ENCODE peak calls at places on chromosomes 3 and 15, in ten cellular contexts. U is upper lobe of left lung, O is endothelial cell of umbilical vein, F is heart left ventricle, N is body of pancreas, Q is Peyer's patch, V is IMR-90, C is esophagus squamous epithelium, J is K562, E is ovary. T is an unnamed sample.

GRCh38 chr15:51226813-51227212 is 111.6 kb downstream of the CYP19A1 start:
- DNase-seq in J (no peak), O (no peak), V (no peak), N (no peak), U (no peak), C (no peak), F (no peak), Q (no peak), E (no peak), T (no peak)

GRCh38 chr15:66692808-66693596 is 9.0 kb upstream of the SMAD6 start:
- DNase-seq in F (no peak), J (no peak), Q (peak; percentile 35), C (no peak), U (no peak), O (no peak), V (no peak), E (no peak), N (no peak), T (no peak)

GRCh38 chr3:97658670-97659285 is 105.8 kb upstream of the ARL6 start:
- DNase-seq in U (no peak), J (peak; percentile 7), O (peak; percentile 10), Q (no peak), E (no peak), F (no peak), N (no peak), C (no peak), V (peak; percentile 2), T (no peak)

GRCh38 chr3:107710851-107711250 is 188.1 kb downstream of the BBX start:
- DNase-seq in F (peak; percentile 73), V (peak; percentile 46), C (no peak), O (peak; percentile 81), U (peak; percentile 68), J (no peak), Q (no peak), N (peak; percentile 75), E (peak; percentile 35), T (peak; percentile 61)

GRCh38 chr3:101978348-101978747 is 129.0 kb downstream of the NFKBIZ start:
- DNase-seq in E (no peak), J (no peak), V (no peak), N (no peak), F (no peak), C (no peak), U (no peak), O (no peak), Q (no peak), T (no peak)

GRCh38 chr15:33016405-33017024 is 178.0 kb downstream of the FMN1 start:
- DNase-seq in E (no peak), C (no peak), U (no peak), V (no peak), J (no peak), O (no peak), F (no peak), Q (no peak), N (no peak), T (peak; percentile 80)

GRCh38 chr15:46127361-46127874 is 492.6 kb downstream of the SQOR start:
- DNase-seq in O (no peak), U (no peak), C (no peak), N (no peak), V (peak; percentile 86), F (no peak), E (no peak), Q (no peak), J (no peak), T (no peak)

GRCh38 chr3:55486101-55486856 is 827 bp downstream of the WNT5A start:
- DNase-seq in F (peak; percentile 82), E (peak; percentile 88), Q (no peak), O (peak; percentile 33), J (no peak), V (peak; percentile 79), C (no peak), N (peak; percentile 84), U (peak; percentile 78), T (peak; percentile 86)

GRCh38 chr3:38992117-38992779 is 59.5 kb downstream of the SCN11A start:
- DNase-seq in F (no peak), U (no peak), O (peak; percentile 41), Q (no peak), V (peak; percentile 91), E (no peak), J (no peak), N (no peak), C (no peak), T (no peak)

GRCh38 chr15:41941644-41942415 is 30.5 kb downstream of the EHD4 start:
- DNase-seq in V (no peak), C (no peak), F (no peak), N (no peak), U (no peak), Q (no peak), J (no peak), E (no peak), O (no peak), T (no peak)

GRCh38 chr15:31434418-31435255 is 108.0 kb downstream of the KLF13 start:
- DNase-seq in E (peak; percentile 33), J (no peak), O (peak; percentile 64), C (peak; percentile 36), F (peak; percentile 65), N (no peak), Q (peak; percentile 91), U (peak; percentile 82), V (peak; percentile 93), T (peak; percentile 47)
- TF ChIP-seq POLR2A in E (no peak), J (no peak), O (no peak), C (peak; percentile 32), F (no peak), N (no peak), Q (no peak), U (peak; percentile 39), V (no peak), T (no peak)

GRCh38 chr15:36608166-36608565 is 28.7 kb downstream of the CDIN1 start:
- DNase-seq in O (no peak), C (no peak), Q (no peak), E (no peak), V (no peak), F (no peak), N (no peak), U (no peak), J (no peak), T (no peak)

GRCh38 chr15:36609793-36610192 is 30.4 kb downstream of the CDIN1 start:
- DNase-seq in V (no peak), O (no peak), C (no peak), E (no peak), Q (no peak), U (no peak), N (no peak), F (no peak), J (no peak), T (no peak)

GRCh38 chr15:36614016-36614415 is 34.6 kb downstream of the CDIN1 start:
- DNase-seq in V (no peak), U (no peak), J (no peak), N (no peak), O (no peak), F (no peak), C (no peak), Q (no peak), E (no peak), T (no peak)

GRCh38 chr15:36617529-36618196 is 38.2 kb downstream of the CDIN1 start:
- DNase-seq in O (no peak), U (no peak), F (no peak), C (no peak), J (no peak), Q (no peak), E (no peak), N (no peak), V (no peak), T (no peak)

GRCh38 chr15:36612063-36612788 is 32.8 kb downstream of the CDIN1 start:
- DNase-seq in O (peak; percentile 49), E (no peak), C (no peak), U (no peak), F (no peak), J (no peak), V (peak; percentile 97), N (no peak), Q (no peak), T (no peak)
- H3K4me1 ChIP-seq in O (peaks cover 12% of the 10 kb centered on the region), E (no peaks in the 10 kb centered on the region), C (peaks cover 3% of the 10 kb centered on the region), U (no peaks in the 10 kb centered on the region), F (peaks cover 30% of the 10 kb centered on the region), J (peaks cover 4% of the 10 kb centered on the region), V (peaks cover 10% of the 10 kb centered on the region), N (peaks cover 4% of the 10 kb centered on the region), Q (no peaks in the 10 kb centered on the region), T (no peaks in the 10 kb centered on the region)

GRCh38 chr15:63157891-63158431 is 684 bp upstream of the RPS27L start:
- DNase-seq in J (peak; percentile 44), F (peak; percentile 62), V (peak; percentile 85), E (peak; percentile 49), N (peak; percentile 31), Q (peak; percentile 60), C (no peak), U (peak; percentile 55), O (peak; percentile 70), T (peak; percentile 65)

GRCh38 chr15:63155486-63155885 is 1.8 kb downstream of the RPS27L start:
- DNase-seq in V (no peak), E (no peak), N (no peak), O (no peak), C (no peak), F (no peak), J (no peak), U (no peak), Q (no peak), T (no peak)

GRCh38 chr15:63156086-63156707 is 1.1 kb downstream of the RPS27L start:
- DNase-seq in E (no peak), Q (no peak), F (no peak), V (no peak), C (no peak), N (no peak), J (no peak), U (no peak), O (peak; percentile 47), T (no peak)

GRCh38 chr15:63156708-63157065 is 590 bp downstream of the RPS27L start:
- DNase-seq in U (peak; percentile 51), F (peak; percentile 49), V (peak; percentile 47), O (peak; percentile 56), E (peak; percentile 36), C (no peak), N (peak; percentile 24), J (peak; percentile 27), Q (peak; percentile 39), T (peak; percentile 62)

DNA sequence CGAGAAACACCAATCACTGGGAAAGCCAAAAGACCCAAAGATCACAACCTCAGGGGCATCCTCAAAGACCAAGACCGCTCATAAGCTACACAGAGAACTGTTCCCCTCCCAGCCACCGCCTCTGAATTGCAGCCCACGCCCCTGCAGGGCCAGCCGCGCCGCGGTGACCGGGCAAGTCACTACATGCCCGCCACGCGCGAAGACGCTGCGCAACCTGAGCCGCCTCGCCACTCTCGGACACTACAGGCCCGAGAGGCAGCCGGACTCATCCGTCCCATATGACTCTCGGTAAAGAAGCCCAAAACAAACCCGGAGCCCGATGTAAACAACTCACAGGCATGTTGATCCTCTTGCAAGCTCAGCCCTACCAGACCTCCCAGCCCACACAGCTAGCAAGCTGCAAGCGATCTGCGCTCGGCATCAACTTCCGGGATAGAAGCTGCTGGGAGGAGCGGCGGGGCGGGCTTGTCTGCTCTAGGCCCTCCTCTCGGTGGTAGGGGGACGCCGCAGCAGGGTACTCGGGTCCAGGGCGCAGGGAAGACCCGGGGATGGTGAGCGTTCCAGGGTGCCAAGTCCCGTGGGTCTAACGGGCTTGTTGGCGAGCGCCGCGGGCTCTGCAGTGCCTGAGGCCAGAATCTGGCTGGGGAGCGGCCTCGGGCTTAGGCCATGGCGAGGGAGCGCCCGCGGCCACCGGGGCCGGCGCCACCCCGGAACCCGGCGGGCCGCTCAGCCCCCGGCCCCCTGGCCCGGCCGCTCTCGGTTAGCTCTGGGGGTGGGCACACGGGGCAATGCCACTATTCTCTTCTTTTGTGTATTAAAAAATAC is at the start of gene RPS27L:
- DNase-seq in C (peak; percentile 71), Q (peak; percentile 96), J (peak; percentile 84), U (peak; percentile 98), F (peak; percentile 94), N (peak; percentile 91), E (peak; percentile 89), V (peak; percentile 95), O (peak; percentile 92), T (peak; percentile 94)
- TF ChIP-seq POLR2A in C (peak; percentile 88), Q (peak; percentile 90), J (peak; percentile 97), U (peak; percentile 96), F (no peak), N (peak; percentile 96), E (peak; percentile 69), V (peak; percentile 93), O (peak; percentile 99), T (peak; percentile 97)

GRCh38 chr3:125051715-125052581 is 3.8 kb downstream of the HEG1 start:
- DNase-seq in E (peak; percentile 47), U (no peak), J (no peak), N (no peak), O (peak; percentile 88), F (peak; percentile 79), V (peak; percentile 91), Q (peak; percentile 52), C (no peak), T (peak; percentile 47)
- H3K4me1 ChIP-seq in E (peaks cover 17% of the 10 kb centered on the region), U (peaks cover 45% of the 10 kb centered on the region), J (peaks cover 11% of the 10 kb centered on the region), N (peaks cover 32% of the 10 kb centered on the region), O (peaks cover 44% of the 10 kb centered on the region), F (peaks cover 81% of the 10 kb centered on the region), V (peaks cover 25% of the 10 kb centered on the region), Q (no peaks in the 10 kb centered on the region), C (peaks cover 66% of the 10 kb centered on the region), T (peaks cover 71% of the 10 kb centered on the region)